ENCODE peak calls at places on chromosomes 3 and 15, in ten cellular contexts. One of them, this sample, is unnamed. For H3K4me1, the result is how much of the 10 kb centered on the place peaks cover.

GRCh38 chr3:193132923-193133463 is 108.0 kb upstream of the PLAAT1 start:
- DNase-seq in GM12878: no peak
- DNase-seq in H1: no peak
- DNase-seq in breast epithelium: no peak
- DNase-seq in tibial artery: no peak
- DNase-seq in heart left ventricle: no peak
- DNase-seq in uterus: no peak
- DNase-seq in stomach: no peak
- DNase-seq in pancreas: no peak
- DNase-seq in H9: no peak
- DNase-seq in this sample: no peak

GRCh38 chr3:197019535-197019934 is 10.1 kb downstream of the MELTF start:
- DNase-seq in GM12878: no peak
- DNase-seq in H1: no peak
- DNase-seq in breast epithelium: no peak
- DNase-seq in tibial artery: no peak
- DNase-seq in heart left ventricle: no peak
- DNase-seq in uterus: peak
- DNase-seq in stomach: no peak
- DNase-seq in pancreas: no peak
- DNase-seq in H9: peak
- DNase-seq in this sample: no peak

GRCh38 chr3:150603090-150603887 is at the start of gene SELENOT:
- DNase-seq in GM12878: peak
- DNase-seq in H1: peak
- DNase-seq in breast epithelium: peak
- DNase-seq in tibial artery: peak
- DNase-seq in heart left ventricle: peak
- DNase-seq in uterus: peak
- DNase-seq in stomach: peak
- DNase-seq in pancreas: peak
- DNase-seq in H9: peak
- DNase-seq in this sample: peak

GRCh38 chr3:197340521-197340871 is 42.1 kb upstream of the DLG1 start:
- DNase-seq in GM12878: no peak
- DNase-seq in H1: no peak
- DNase-seq in breast epithelium: no peak
- DNase-seq in tibial artery: peak
- DNase-seq in heart left ventricle: no peak
- DNase-seq in uterus: no peak
- DNase-seq in stomach: no peak
- DNase-seq in pancreas: no peak
- DNase-seq in H9: no peak
- DNase-seq in this sample: no peak

GRCh38 chr3:64761729-64762432 is 74.1 kb upstream of the ADAMTS9 start:
- DNase-seq in GM12878: no peak
- DNase-seq in H1: no peak
- DNase-seq in breast epithelium: no peak
- DNase-seq in tibial artery: no peak
- DNase-seq in heart left ventricle: no peak
- DNase-seq in uterus: no peak
- DNase-seq in stomach: no peak
- DNase-seq in pancreas: no peak
- DNase-seq in H9: no peak
- DNase-seq in this sample: no peak

GRCh38 chr3:139935071-139935865 is at the start of gene CLSTN2:
- DNase-seq in GM12878: no peak
- DNase-seq in H1: no peak
- DNase-seq in breast epithelium: peak
- DNase-seq in tibial artery: peak
- DNase-seq in heart left ventricle: peak
- DNase-seq in uterus: peak
- DNase-seq in stomach: peak
- DNase-seq in pancreas: peak
- DNase-seq in H9: peak
- DNase-seq in this sample: peak

GRCh38 chr3:52052831-52053306 is 3.5 kb downstream of the DUSP7 start:
- DNase-seq in GM12878: peak
- DNase-seq in H1: peak
- DNase-seq in breast epithelium: peak
- DNase-seq in tibial artery: peak
- DNase-seq in heart left ventricle: peak
- DNase-seq in uterus: peak
- DNase-seq in stomach: peak
- DNase-seq in pancreas: no peak
- DNase-seq in H9: peak
- DNase-seq in this sample: peak

GRCh38 chr15:101250331-101250730 is 1.5 kb downstream of the CHSY1 start:
- DNase-seq in GM12878: no peak
- DNase-seq in H1: no peak
- DNase-seq in breast epithelium: no peak
- DNase-seq in tibial artery: no peak
- DNase-seq in heart left ventricle: no peak
- DNase-seq in uterus: no peak
- DNase-seq in stomach: no peak
- DNase-seq in pancreas: no peak
- DNase-seq in H9: no peak
- DNase-seq in this sample: no peak

GRCh38 chr15:100592898-100593297 is 9.1 kb downstream of the LINS1 start:
- DNase-seq in GM12878: no peak
- DNase-seq in H1: no peak
- DNase-seq in breast epithelium: no peak
- DNase-seq in tibial artery: no peak
- DNase-seq in heart left ventricle: no peak
- DNase-seq in uterus: no peak
- DNase-seq in stomach: no peak
- DNase-seq in pancreas: no peak
- DNase-seq in H9: no peak
- DNase-seq in this sample: no peak

GRCh38 chr3:123637131-123637530 is 52.3 kb upstream of the HACD2 start:
- DNase-seq in GM12878: no peak
- DNase-seq in H1: no peak
- DNase-seq in breast epithelium: no peak
- DNase-seq in tibial artery: peak
- DNase-seq in heart left ventricle: no peak
- DNase-seq in uterus: no peak
- DNase-seq in stomach: no peak
- DNase-seq in pancreas: no peak
- DNase-seq in H9: peak
- DNase-seq in this sample: no peak

GRCh38 chr3:123641084-123641462 is 56.2 kb upstream of the HACD2 start:
- DNase-seq in GM12878: no peak
- DNase-seq in H1: no peak
- DNase-seq in breast epithelium: no peak
- DNase-seq in tibial artery: peak
- DNase-seq in heart left ventricle: no peak
- DNase-seq in uterus: no peak
- DNase-seq in stomach: no peak
- DNase-seq in pancreas: no peak
- DNase-seq in H9: no peak
- DNase-seq in this sample: no peak

GRCh38 chr3:123640311-123641083 is 55.6 kb upstream of the HACD2 start:
- DNase-seq in GM12878: no peak
- DNase-seq in H1: no peak
- DNase-seq in breast epithelium: no peak
- DNase-seq in tibial artery: peak
- DNase-seq in heart left ventricle: no peak
- DNase-seq in uterus: no peak
- DNase-seq in stomach: no peak
- DNase-seq in pancreas: no peak
- DNase-seq in H9: no peak
- DNase-seq in this sample: no peak

GRCh38 chr3:123637841-123638240 is 53.0 kb upstream of the HACD2 start:
- DNase-seq in GM12878: no peak
- DNase-seq in H1: no peak
- DNase-seq in breast epithelium: no peak
- DNase-seq in tibial artery: peak
- DNase-seq in heart left ventricle: no peak
- DNase-seq in uterus: no peak
- DNase-seq in stomach: no peak
- DNase-seq in pancreas: no peak
- DNase-seq in H9: no peak
- DNase-seq in this sample: no peak

DNA sequence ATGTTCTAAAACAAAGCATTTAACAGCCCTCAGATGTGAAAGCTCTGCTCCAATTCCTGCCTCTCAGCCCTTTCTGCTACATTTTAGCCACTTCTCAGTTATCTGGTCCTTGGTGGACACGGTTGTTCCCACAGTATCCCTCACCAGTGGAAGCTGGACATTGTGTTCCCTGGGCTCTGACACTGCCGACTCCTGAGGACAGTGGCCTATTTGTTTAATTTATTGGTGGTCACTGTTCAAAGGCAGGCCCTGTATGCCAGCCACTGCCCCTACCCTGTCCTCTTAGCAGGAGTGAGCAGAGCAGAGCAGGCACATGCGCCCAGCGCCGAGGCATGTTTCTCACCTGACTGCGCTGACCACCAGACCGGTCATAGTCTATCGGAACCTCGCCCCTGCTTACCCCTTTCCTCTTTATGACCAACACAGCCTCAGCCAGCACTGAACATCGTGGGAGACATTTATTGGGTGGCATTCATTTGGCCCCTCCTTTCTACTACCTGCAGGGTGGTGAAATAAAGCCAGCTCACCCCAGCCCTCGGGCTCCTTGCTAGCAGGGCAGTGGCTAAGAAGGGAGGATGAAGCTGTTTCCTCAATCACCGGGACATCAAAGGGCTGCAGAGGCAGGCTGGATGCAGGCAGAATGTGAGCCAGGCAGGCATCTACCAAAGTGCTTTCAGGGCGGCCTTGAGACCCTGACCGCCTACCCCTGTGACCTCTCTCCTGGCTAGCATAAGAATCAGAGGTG is 54.3 kb upstream of the HACD2 start:
- DNase-seq in GM12878: no peak
- DNase-seq in H1: no peak
- DNase-seq in breast epithelium: no peak
- DNase-seq in tibial artery: peak
- DNase-seq in heart left ventricle: no peak
- DNase-seq in uterus: no peak
- DNase-seq in stomach: no peak
- DNase-seq in pancreas: no peak
- DNase-seq in H9: no peak
- DNase-seq in this sample: no peak
- H3K4me1 ChIP-seq in GM12878: under half
- H3K4me1 ChIP-seq in H1: under half
- H3K4me1 ChIP-seq in breast epithelium: under half
- H3K4me1 ChIP-seq in tibial artery: under half
- H3K4me1 ChIP-seq in heart left ventricle: under half
- H3K4me1 ChIP-seq in uterus: under half
- H3K4me1 ChIP-seq in stomach: under half
- H3K4me1 ChIP-seq in pancreas: under half
- H3K4me1 ChIP-seq in H9: under half
- H3K4me1 ChIP-seq in this sample: under half

DNA sequence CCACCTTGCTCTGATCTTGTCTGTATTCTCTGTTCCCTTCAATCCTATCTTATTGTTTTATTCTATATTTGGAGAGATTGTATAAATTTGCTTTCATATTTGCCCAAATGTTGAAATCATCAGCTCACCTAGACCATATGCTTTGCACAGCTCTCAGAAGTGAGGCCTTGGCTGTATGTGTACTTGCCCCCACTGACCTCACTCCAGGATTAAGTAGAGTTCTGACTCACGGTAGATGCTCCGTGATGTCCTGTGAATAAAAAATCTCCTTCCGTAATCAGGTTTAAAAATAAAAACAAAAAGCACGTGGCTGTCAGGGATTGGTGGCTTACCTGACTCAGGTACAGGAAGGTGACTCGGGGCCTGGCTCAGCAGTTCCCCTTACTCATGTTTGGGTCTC is 162.2 kb downstream of the RYR3 start:
- DNase-seq in GM12878: no peak
- DNase-seq in H1: no peak
- DNase-seq in breast epithelium: no peak
- DNase-seq in tibial artery: no peak
- DNase-seq in heart left ventricle: no peak
- DNase-seq in uterus: no peak
- DNase-seq in stomach: no peak
- DNase-seq in pancreas: no peak
- DNase-seq in H9: no peak
- DNase-seq in this sample: no peak
- TF ChIP-seq CTCF in GM12878: no peak
- TF ChIP-seq CTCF in H1: no peak
- TF ChIP-seq CTCF in breast epithelium: no peak
- TF ChIP-seq CTCF in tibial artery: no peak
- TF ChIP-seq CTCF in heart left ventricle: no peak
- TF ChIP-seq CTCF in uterus: no peak
- TF ChIP-seq CTCF in stomach: no peak
- TF ChIP-seq CTCF in pancreas: no peak
- TF ChIP-seq CTCF in H9: no peak
- TF ChIP-seq CTCF in this sample: no peak

DNA sequence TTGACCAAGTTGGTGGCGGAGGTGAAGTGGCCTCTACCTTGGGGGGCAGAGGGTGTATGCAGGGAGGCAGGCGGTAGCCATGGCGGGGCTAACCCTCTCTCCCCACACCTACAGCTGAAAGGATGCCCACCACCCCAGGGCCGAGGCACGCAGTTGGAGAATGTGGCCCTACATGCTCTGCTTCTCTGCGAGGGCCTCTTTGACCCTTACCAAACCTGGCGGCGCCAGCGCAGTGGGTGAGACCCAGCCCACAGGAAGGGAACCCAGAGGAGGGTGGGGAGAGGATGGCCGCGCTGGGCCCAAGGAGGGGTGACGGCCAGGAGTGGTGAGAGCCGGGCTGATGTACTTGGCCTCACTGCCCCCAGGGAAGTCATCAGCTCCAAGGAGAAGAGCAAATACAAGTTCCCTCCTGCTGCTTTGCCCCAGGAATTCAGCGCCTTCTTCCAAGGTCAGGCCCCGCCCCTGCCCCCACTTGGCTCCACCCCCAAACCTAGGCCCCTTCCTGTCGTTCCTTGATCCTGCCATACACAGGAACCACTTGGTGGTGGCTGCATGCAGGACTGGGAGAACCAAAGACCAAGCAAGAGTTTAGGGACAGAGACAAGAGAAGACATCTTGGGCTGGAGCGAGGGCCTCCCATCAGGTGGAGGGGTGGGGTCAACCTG is 9.8 kb downstream of the NBEAL2 start:
- DNase-seq in GM12878: no peak
- DNase-seq in H1: no peak
- DNase-seq in breast epithelium: no peak
- DNase-seq in tibial artery: no peak
- DNase-seq in heart left ventricle: no peak
- DNase-seq in uterus: no peak
- DNase-seq in stomach: no peak
- DNase-seq in pancreas: peak
- DNase-seq in H9: peak
- DNase-seq in this sample: no peak
- H3K4me1 ChIP-seq in GM12878: half or more
- H3K4me1 ChIP-seq in H1: under half
- H3K4me1 ChIP-seq in breast epithelium: under half
- H3K4me1 ChIP-seq in tibial artery: under half
- H3K4me1 ChIP-seq in heart left ventricle: under half
- H3K4me1 ChIP-seq in uterus: under half
- H3K4me1 ChIP-seq in stomach: half or more
- H3K4me1 ChIP-seq in pancreas: under half
- H3K4me1 ChIP-seq in H9: under half
- H3K4me1 ChIP-seq in this sample: under half

GRCh38 chr3:115380883-115381572 is 233.9 kb upstream of the ZBTB20 start:
- DNase-seq in GM12878: no peak
- DNase-seq in H1: no peak
- DNase-seq in breast epithelium: no peak
- DNase-seq in tibial artery: no peak
- DNase-seq in heart left ventricle: no peak
- DNase-seq in uterus: no peak
- DNase-seq in stomach: no peak
- DNase-seq in pancreas: no peak
- DNase-seq in H9: no peak
- DNase-seq in this sample: no peak
- TF ChIP-seq CTCF in GM12878: no peak
- TF ChIP-seq CTCF in H1: no peak
- TF ChIP-seq CTCF in breast epithelium: no peak
- TF ChIP-seq CTCF in tibial artery: no peak
- TF ChIP-seq CTCF in heart left ventricle: no peak
- TF ChIP-seq CTCF in uterus: no peak
- TF ChIP-seq CTCF in stomach: no peak
- TF ChIP-seq CTCF in pancreas: no peak
- TF ChIP-seq CTCF in H9: peak
- TF ChIP-seq CTCF in this sample: peak